ENCODE peak calls at places on chromosomes 16 and 17, in six cellular contexts. E, L, C, D, J and R are unnamed samples.

GRCh38 chr17:740240-741055 is 8.1 kb downstream of the TLCD3A start:
- ATAC-seq in E (no peak), L (peak), C (peak), D (peak), J (peak), R (peak)

GRCh38 chr17:40134184-40134583 is 6.2 kb upstream of the CASC3 start:
- ATAC-seq in E (no peak), L (no peak), C (no peak), D (no peak), J (no peak), R (no peak)

GRCh38 chr16:75402174-75402820 is 31.0 kb downstream of the CFDP1 start:
- ATAC-seq in E (no peak), L (peak), C (no peak), D (no peak), J (no peak), R (peak)

GRCh38 chr17:2613089-2613808 is 19.8 kb downstream of the PAFAH1B1 start:
- ATAC-seq in E (no peak), L (peak), C (no peak), D (no peak), J (no peak), R (no peak)

GRCh38 chr17:59634632-59635561 is 15.2 kb downstream of the CLTC start:
- ATAC-seq in E (no peak), L (peak), C (peak), D (no peak), J (no peak), R (peak)

GRCh38 chr17:46178550-46179198 is 14.6 kb downstream of the KANSL1 start:
- ATAC-seq in E (no peak), L (no peak), C (peak), D (no peak), J (no peak), R (peak)

GRCh38 chr17:50150354-50151040 is at the start of gene PPP1R9B:
- ATAC-seq in E (peak), L (peak), C (peak), D (no peak), J (no peak), R (peak)

GRCh38 chr16:30670072-30670824 is 12.0 kb downstream of the FBRS start:
- ATAC-seq in E (peak), L (no peak), C (peak), D (peak), J (no peak), R (no peak)

GRCh38 chr17:78714534-78714933 is 67.5 kb downstream of the CYTH1 start:
- ATAC-seq in E (no peak), L (no peak), C (no peak), D (peak), J (no peak), R (no peak)